ENCODE peak calls at places on chromosomes 5 and 9, in seven cellular contexts. K is amniotic epithelial cell, F is T-helper 17 cell, Y is hippocampal formation, L is WTC11, E is LHCN-M2, A is adrenal gland. N is an unnamed sample.

GRCh38 chr9:70263421-70263820 is 4.6 kb downstream of the SMC5 start:
- DNase-seq in K (no peak), F (no peak), Y (no peak), L (no peak), E (peak), A (no peak), N (peak)

GRCh38 chr5:67111779-67112178 is 84.8 kb downstream of the CD180 start:
- DNase-seq in K (no peak), F (no peak), Y (no peak), L (no peak), E (no peak), A (no peak), N (no peak)

GRCh38 chr9:108963459-108964143 is 29.4 kb downstream of the ABITRAM start:
- DNase-seq in K (no peak), F (no peak), Y (no peak), L (no peak), E (no peak), A (peak), N (peak)

GRCh38 chr9:128787583-128788156 is 617 bp downstream of the TBC1D13 start:
- DNase-seq in K (peak), F (no peak), Y (no peak), L (no peak), E (peak), A (no peak), N (peak)

GRCh38 chr5:40483316-40483715 is 196.4 kb upstream of the PTGER4 start:
- DNase-seq in K (peak), F (no peak), Y (no peak), L (no peak), E (peak), A (no peak), N (peak)

GRCh38 chr5:76608833-76609232 is 14.4 kb downstream of the F2RL2 start:
- DNase-seq in K (peak), F (no peak), Y (no peak), L (no peak), E (peak), A (no peak), N (peak)

GRCh38 chr9:89139450-89139849 is 39.2 kb downstream of the SHC3 start:
- DNase-seq in K (peak), F (no peak), Y (no peak), L (no peak), E (no peak), A (no peak), N (no peak)

GRCh38 chr9:116002181-116002580 is 151.4 kb upstream of the PAPPA start:
- DNase-seq in K (no peak), F (no peak), Y (no peak), L (no peak), E (no peak), A (no peak), N (no peak)

GRCh38 chr9:121259498-121259897 is 8.5 kb upstream of the GSN start:
- DNase-seq in K (no peak), F (no peak), Y (no peak), L (no peak), E (no peak), A (no peak), N (no peak)

GRCh38 chr9:99305820-99306811 is 84.0 kb downstream of the SEC61B start:
- DNase-seq in K (no peak), F (no peak), Y (no peak), L (no peak), E (no peak), A (no peak), N (no peak)

GRCh38 chr5:32848681-32849080 is 137.6 kb downstream of the NPR3 start:
- DNase-seq in K (peak), F (no peak), Y (no peak), L (no peak), E (no peak), A (no peak), N (no peak)

GRCh38 chr9:112443200-112443599 is 43.4 kb upstream of the KIAA1958 start:
- DNase-seq in K (peak), F (no peak), Y (peak), L (no peak), E (peak), A (no peak), N (peak)

GRCh38 chr9:7186175-7186574 is 428.4 kb downstream of the KDM4C start:
- DNase-seq in K (peak), F (no peak), Y (no peak), L (peak), E (peak), A (no peak), N (no peak)

GRCh38 chr5:27594141-27594540 is 555.8 kb upstream of the CDH9 start:
- DNase-seq in K (no peak), F (no peak), Y (no peak), L (no peak), E (no peak), A (no peak), N (no peak)

GRCh38 chr9:10339152-10339551 is 273.6 kb downstream of the PTPRD start:
- DNase-seq in K (no peak), F (no peak), Y (no peak), L (no peak), E (no peak), A (no peak), N (no peak)

GRCh38 chr9:35940474-35941467 is 17.2 kb downstream of the OR2S2 start:
- DNase-seq in K (no peak), F (no peak), Y (no peak), L (no peak), E (no peak), A (no peak), N (no peak)

GRCh38 chr5:78809444-78809843 is 160.9 kb upstream of the LHFPL2 start:
- DNase-seq in K (no peak), F (no peak), Y (no peak), L (no peak), E (peak), A (no peak), N (no peak)

GRCh38 chr9:5389109-5389732 is 48.5 kb downstream of the PLGRKT start:
- DNase-seq in K (peak), F (no peak), Y (no peak), L (no peak), E (peak), A (no peak), N (peak)

GRCh38 chr9:37197158-37198033 is 77.0 kb downstream of the ZCCHC7 start:
- DNase-seq in K (peak), F (no peak), Y (no peak), L (no peak), E (peak), A (no peak), N (peak)

GRCh38 chr9:132651259-132651658 is 18.5 kb downstream of the DDX31 start:
- DNase-seq in K (peak), F (no peak), Y (no peak), L (no peak), E (peak), A (no peak), N (peak)

GRCh38 chr9:16626577-16627130 is 243.8 kb downstream of the BNC2 start:
- DNase-seq in K (peak), F (no peak), Y (no peak), L (no peak), E (peak), A (peak), N (peak)

GRCh38 chr9:137275937-137276756 is 1.4 kb upstream of the TOR4A start:
- DNase-seq in K (no peak), F (no peak), Y (no peak), L (no peak), E (no peak), A (no peak), N (no peak)

GRCh38 chr9:126125577-126125976 is 201.1 kb upstream of the MVB12B start:
- DNase-seq in K (no peak), F (no peak), Y (no peak), L (no peak), E (no peak), A (peak), N (no peak)

GRCh38 chr9:130927995-130928900 is 10.8 kb downstream of the FIBCD1 start:
- DNase-seq in K (peak), F (no peak), Y (no peak), L (no peak), E (peak), A (peak), N (peak)

GRCh38 chr9:12955510-12956163 is 180.8 kb downstream of the LURAP1L start:
- DNase-seq in K (no peak), F (no peak), Y (no peak), L (peak), E (no peak), A (no peak), N (no peak)

GRCh38 chr5:136249678-136250266 is 56.8 kb upstream of the SMIM32 start:
- DNase-seq in K (peak), F (no peak), Y (peak), L (peak), E (peak), A (peak), N (peak)

GRCh38 chr9:72585737-72586136 is 64.3 kb downstream of the TMC1 start:
- DNase-seq in K (peak), F (no peak), Y (no peak), L (no peak), E (no peak), A (no peak), N (peak)

GRCh38 chr5:142587354-142587965 is 98.4 kb downstream of the FGF1 start:
- DNase-seq in K (peak), F (no peak), Y (no peak), L (peak), E (peak), A (peak), N (peak)

GRCh38 chr5:41151562-41151961 is 61.8 kb downstream of the C6 start:
- DNase-seq in K (no peak), F (no peak), Y (no peak), L (no peak), E (no peak), A (peak), N (no peak)

GRCh38 chr5:66757219-66757833 is 161.1 kb downstream of the MAST4 start:
- DNase-seq in K (peak), F (no peak), Y (no peak), L (peak), E (peak), A (peak), N (peak)

GRCh38 chr5:60453186-60453976 is 246.6 kb downstream of the DEPDC1B start:
- DNase-seq in K (no peak), F (no peak), Y (no peak), L (no peak), E (no peak), A (no peak), N (no peak)

GRCh38 chr5:141192110-141192725 is at the start of gene PCDHB10:
- DNase-seq in K (peak), F (no peak), Y (peak), L (peak), E (peak), A (no peak), N (peak)

GRCh38 chr5:137622850-137623249 is 113.0 kb downstream of the KLHL3 start:
- DNase-seq in K (peak), F (no peak), Y (peak), L (no peak), E (peak), A (peak), N (no peak)

GRCh38 chr5:173793677-173794570 is 94.2 kb upstream of the CPEB4 start:
- DNase-seq in K (no peak), F (no peak), Y (no peak), L (no peak), E (no peak), A (peak), N (no peak)

GRCh38 chr5:80793354-80793753 is 138.6 kb upstream of the DHFR start:
- DNase-seq in K (no peak), F (no peak), Y (no peak), L (no peak), E (no peak), A (no peak), N (no peak)

GRCh38 chr5:150000990-150001659 is 586 bp downstream of the HMGXB3 start:
- DNase-seq in K (peak), F (peak), Y (no peak), L (peak), E (peak), A (peak), N (peak)

GRCh38 chr5:88480766-88481499 is 212.3 kb upstream of the TMEM161B start:
- DNase-seq in K (no peak), F (no peak), Y (no peak), L (no peak), E (no peak), A (no peak), N (no peak)

GRCh38 chr9:128720841-128721486 is 3.0 kb downstream of the ZDHHC12 start:
- DNase-seq in K (no peak), F (no peak), Y (no peak), L (no peak), E (no peak), A (no peak), N (no peak)

GRCh38 chr5:38201158-38201557 is 57.2 kb upstream of the EGFLAM start:
- DNase-seq in K (no peak), F (no peak), Y (no peak), L (no peak), E (no peak), A (no peak), N (no peak)